ENCODE peak calls at places on chromosome 22, in four cellular contexts. D, U, E and N are unnamed samples.

GRCh38 chr22:29072193-29072978 is 449 bp upstream of the KREMEN1 start:
- DNase-seq in E (peak), U (peak), D (peak), N (no peak)

GRCh38 chr22:27937453-27937852 is 18.4 kb upstream of the PITPNB start:
- DNase-seq in U (no peak), E (peak), D (no peak), N (no peak)

GRCh38 chr22:25081409-25081824 is 118.2 kb upstream of the CRYBB3 start:
- DNase-seq in U (peak), E (peak), D (peak), N (no peak)

GRCh38 chr22:20758688-20759087 is 15.2 kb upstream of the SERPIND1 start:
- DNase-seq in E (peak), U (peak), D (peak), N (no peak)

GRCh38 chr22:45305456-45306065 is 4.2 kb upstream of the FAM118A start:
- DNase-seq in D (no peak), E (peak), U (no peak), N (no peak)

GRCh38 chr22:44133901-44134511 is 46.7 kb upstream of the PARVG start:
- DNase-seq in U (no peak), E (no peak), D (no peak), N (no peak)

GRCh38 chr22:18927573-18927972 is 8.5 kb downstream of the PRODH start:
- DNase-seq in U (no peak), E (no peak), D (no peak), N (no peak)

GRCh38 chr22:44622147-44622427 is 79.9 kb upstream of the PRR5 start:
- DNase-seq in U (no peak), D (peak), E (no peak), N (no peak)

GRCh38 chr22:37431811-37432707 is 4.8 kb upstream of the ELFN2 start:
- DNase-seq in D (no peak), E (peak), U (no peak), N (no peak)

GRCh38 chr22:41826001-41826400 is 6.9 kb upstream of the SREBF2 start:
- DNase-seq in D (no peak), U (no peak), E (no peak), N (no peak)

GRCh38 chr22:35322126-35322525 is 22.4 kb downstream of the TOM1 start:
- DNase-seq in E (no peak), D (no peak), U (no peak), N (no peak)

GRCh38 chr22:20752104-20752741 is 21.7 kb upstream of the SERPIND1 start:
- DNase-seq in U (no peak), D (no peak), E (no peak), N (no peak)

GRCh38 chr22:50305658-50306566 is 1.5 kb downstream of the PLXNB2 start:
- DNase-seq in U (no peak), D (peak), E (no peak), N (peak)

GRCh38 chr22:23414727-23415489 is 165.2 kb downstream of the IGLL1 start:
- DNase-seq in E (no peak), U (peak), D (no peak), N (no peak)

GRCh38 chr22:28112548-28113043 is 193.5 kb upstream of the PITPNB start:
- DNase-seq in D (peak), E (peak), U (no peak), N (no peak)

GRCh38 chr22:29633514-29634312 is 30.3 kb downstream of the NF2 start:
- DNase-seq in U (no peak), D (no peak), E (no peak), N (no peak)

GRCh38 chr22:17172172-17172833 is 13.2 kb upstream of the HDHD5 start:
- DNase-seq in D (no peak), U (peak), E (no peak), N (no peak)
- TF ChIP-seq ETV6 in D (no peak), U (no peak), E (no peak), N (no peak)

GRCh38 chr22:30694171-30694637 is 470 bp upstream of the OSBP2 start:
- DNase-seq in E (no peak), U (peak), D (no peak), N (no peak)

GRCh38 chr22:30697975-30698374 is 3.3 kb downstream of the OSBP2 start:
- DNase-seq in U (no peak), E (no peak), D (peak), N (no peak)

GRCh38 chr22:30695871-30696655 is 1.4 kb downstream of the OSBP2 start:
- DNase-seq in E (no peak), D (no peak), U (no peak), N (no peak)

GRCh38 chr22:30695351-30695762 is 683 bp downstream of the OSBP2 start:
- DNase-seq in U (no peak), D (no peak), E (no peak), N (no peak)

DNA sequence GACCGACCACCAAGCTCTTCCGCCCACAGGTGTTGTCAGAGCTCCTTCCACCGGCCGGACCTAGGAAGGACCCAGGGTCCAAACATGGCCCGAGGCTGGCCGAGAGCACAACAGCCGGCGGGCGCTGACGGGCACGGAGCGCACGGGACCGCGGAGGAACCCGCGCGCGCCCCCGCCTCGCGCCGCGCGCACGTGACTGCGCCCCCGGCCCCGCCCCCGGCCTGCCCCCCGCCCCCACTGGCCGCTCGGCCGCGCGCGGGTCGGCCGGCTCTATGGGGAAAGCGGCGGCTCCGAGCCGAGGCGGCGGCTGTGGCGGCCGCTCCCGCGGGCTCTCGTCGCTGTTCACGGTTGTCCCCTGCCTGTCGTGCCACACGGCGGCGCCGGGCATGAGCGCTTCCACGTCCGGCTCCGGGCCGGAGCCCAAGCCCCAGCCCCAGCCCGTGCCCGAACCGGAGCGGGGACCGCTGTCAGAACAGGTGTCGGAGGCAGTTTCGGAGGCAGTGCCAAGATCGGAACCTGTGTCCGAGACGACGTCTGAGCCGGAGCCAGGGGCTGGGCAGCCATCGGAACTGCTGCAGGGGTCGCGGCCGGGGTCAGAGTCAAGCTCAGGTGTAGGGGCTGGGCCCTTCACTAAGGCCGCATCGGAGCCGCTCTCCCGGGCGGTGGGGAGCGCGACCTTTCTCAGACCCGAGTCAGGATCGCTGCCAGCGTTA is at the start of gene OSBP2:
- DNase-seq in D (no peak), E (no peak), U (peak), N (no peak)
- TF ChIP-seq ETV6 in D (no peak), E (no peak), U (no peak), N (no peak)

GRCh38 chr22:46748948-46749681 is 11.1 kb upstream of the CERK start:
- DNase-seq in D (no peak), U (no peak), E (no peak), N (no peak)

GRCh38 chr22:46748206-46748947 is 10.3 kb upstream of the CERK start:
- DNase-seq in E (no peak), U (no peak), D (no peak), N (no peak)

GRCh38 chr22:46750861-46751260 is 11.6 kb upstream of the TBC1D22A start:
- DNase-seq in D (no peak), U (no peak), E (no peak), N (no peak)

GRCh38 chr22:46750530-46750800 is 12.0 kb upstream of the TBC1D22A start:
- DNase-seq in E (no peak), U (no peak), D (no peak), N (no peak)

GRCh38 chr22:46749682-46750529 is 11.9 kb upstream of the CERK start:
- DNase-seq in U (no peak), D (no peak), E (no peak), N (no peak)
- TF ChIP-seq ETV6 in U (no peak), D (no peak), E (no peak), N (no peak)

DNA sequence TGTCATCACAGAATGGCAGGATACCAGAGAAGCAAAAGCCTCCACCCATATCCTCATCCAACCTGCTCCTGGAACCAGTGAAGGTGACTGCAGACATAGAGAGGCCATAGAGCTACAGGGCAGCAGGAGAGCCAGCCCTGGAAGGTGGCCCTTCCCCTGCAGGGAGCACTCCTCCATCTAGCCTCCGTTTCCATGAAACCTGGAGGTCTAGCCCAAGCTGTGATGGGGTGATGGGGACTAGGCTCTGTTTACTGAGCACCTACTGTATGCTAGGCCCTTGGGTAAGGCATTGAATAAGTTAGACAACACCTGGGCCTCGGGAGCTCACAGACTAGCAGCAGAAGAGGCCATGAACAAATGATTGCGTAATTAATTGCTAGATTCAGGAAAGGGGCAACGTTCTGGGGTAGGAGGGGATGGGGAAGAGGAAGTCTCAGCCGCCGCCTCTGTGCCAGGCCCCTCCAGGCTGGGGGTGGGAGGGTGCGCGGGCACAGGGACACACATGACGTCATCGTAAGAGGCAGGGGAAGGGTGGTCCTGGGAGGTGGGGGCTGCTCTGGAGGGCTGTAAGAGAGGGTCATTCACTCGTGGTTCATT is 784 bp upstream of the SYNGR1 start:
- DNase-seq in U (no peak), E (no peak), D (no peak), N (no peak)
- TF ChIP-seq ETV6 in U (no peak), E (no peak), D (no peak), N (no peak)

GRCh38 chr22:48782326-48782725 is 1045.3 kb downstream of the BRD1 start:
- DNase-seq in D (no peak), U (no peak), E (no peak), N (no peak)

GRCh38 chr22:48781868-48782267 is 1045.8 kb downstream of the BRD1 start:
- DNase-seq in U (no peak), D (no peak), E (no peak), N (no peak)

GRCh38 chr22:48779661-48780596 is 1047.7 kb downstream of the BRD1 start:
- DNase-seq in E (no peak), U (no peak), D (no peak), N (no peak)

GRCh38 chr22:48780597-48781277 is 1046.9 kb downstream of the BRD1 start:
- DNase-seq in U (no peak), D (no peak), E (no peak), N (no peak)

GRCh38 chr22:48781391-48781790 is 1046.3 kb downstream of the BRD1 start:
- DNase-seq in D (no peak), E (no peak), U (no peak), N (no peak)
- TF ChIP-seq ETV6 in D (no peak), E (no peak), U (no peak), N (no peak)

GRCh38 chr22:31897842-31898241 is 46.5 kb upstream of the YWHAH start:
- DNase-seq in E (no peak), D (no peak), U (no peak), N (no peak)

GRCh38 chr22:31899661-31900060 is 44.7 kb upstream of the YWHAH start:
- DNase-seq in E (no peak), D (no peak), U (no peak), N (no peak)

GRCh38 chr22:31898911-31899310 is 45.4 kb upstream of the YWHAH start:
- DNase-seq in U (no peak), E (no peak), D (no peak), N (no peak)

GRCh38 chr22:31898406-31898805 is 45.9 kb upstream of the YWHAH start:
- DNase-seq in E (no peak), D (no peak), U (no peak), N (no peak)

GRCh38 chr22:31901388-31902137 is 42.8 kb upstream of the YWHAH start:
- DNase-seq in D (peak), U (no peak), E (no peak), N (no peak)
- TF ChIP-seq ETV6 in D (no peak), U (no peak), E (no peak), N (no peak)